ENCODE peak calls at places on chromosome 15, in ten cellular contexts. One of them, this sample, is unnamed.

GRCh38 chr15:74382004-74382816 is 14.8 kb upstream of the CYP11A1 start:
- DNase-seq in M059J: peak
- DNase-seq in stimulated activated CD4-positive, alpha-beta T cell treated with anti-CD3 and anti-CD28 coated beads, Interleukin-1b, Interleukin-23, amount 100 ng/mL, for 4 hours: peak
- DNase-seq in skeletal muscle cell: no peak
- DNase-seq in PC-3: peak
- DNase-seq in DMS 273 treated with DMSO at 0.1 percent for 48 hours: no peak
- DNase-seq in NCI-H1694 treated with DMSO at 0.1 percent for 48 hours: peak
- DNase-seq in NAMALWA: peak
- DNase-seq in uterus: peak
- DNase-seq in cardiac muscle cell: peak
- DNase-seq in this sample: peak

GRCh38 chr15:32870240-32871033 is 152.6 kb downstream of the GREM1 start:
- DNase-seq in M059J: peak
- DNase-seq in stimulated activated CD4-positive, alpha-beta T cell treated with anti-CD3 and anti-CD28 coated beads, Interleukin-1b, Interleukin-23, amount 100 ng/mL, for 4 hours: no peak
- DNase-seq in skeletal muscle cell: peak
- DNase-seq in PC-3: peak
- DNase-seq in DMS 273 treated with DMSO at 0.1 percent for 48 hours: no peak
- DNase-seq in NCI-H1694 treated with DMSO at 0.1 percent for 48 hours: no peak
- DNase-seq in NAMALWA: no peak
- DNase-seq in uterus: no peak
- DNase-seq in cardiac muscle cell: peak
- DNase-seq in this sample: peak

GRCh38 chr15:74826372-74826819 is at the start of gene CPLX3:
- DNase-seq in M059J: no peak
- DNase-seq in stimulated activated CD4-positive, alpha-beta T cell treated with anti-CD3 and anti-CD28 coated beads, Interleukin-1b, Interleukin-23, amount 100 ng/mL, for 4 hours: no peak
- DNase-seq in skeletal muscle cell: no peak
- DNase-seq in PC-3: no peak
- DNase-seq in DMS 273 treated with DMSO at 0.1 percent for 48 hours: no peak
- DNase-seq in NCI-H1694 treated with DMSO at 0.1 percent for 48 hours: no peak
- DNase-seq in NAMALWA: no peak
- DNase-seq in uterus: peak
- DNase-seq in cardiac muscle cell: peak
- DNase-seq in this sample: peak

GRCh38 chr15:89121414-89121813 is 33.2 kb downstream of the ABHD2 start:
- DNase-seq in M059J: no peak
- DNase-seq in stimulated activated CD4-positive, alpha-beta T cell treated with anti-CD3 and anti-CD28 coated beads, Interleukin-1b, Interleukin-23, amount 100 ng/mL, for 4 hours: no peak
- DNase-seq in skeletal muscle cell: no peak
- DNase-seq in PC-3: peak
- DNase-seq in DMS 273 treated with DMSO at 0.1 percent for 48 hours: no peak
- DNase-seq in NCI-H1694 treated with DMSO at 0.1 percent for 48 hours: no peak
- DNase-seq in NAMALWA: no peak
- DNase-seq in uterus: no peak
- DNase-seq in cardiac muscle cell: no peak
- DNase-seq in this sample: no peak

GRCh38 chr15:69540622-69541021 is 88.0 kb downstream of the RPLP1 start:
- DNase-seq in M059J: no peak
- DNase-seq in stimulated activated CD4-positive, alpha-beta T cell treated with anti-CD3 and anti-CD28 coated beads, Interleukin-1b, Interleukin-23, amount 100 ng/mL, for 4 hours: no peak
- DNase-seq in skeletal muscle cell: peak
- DNase-seq in PC-3: no peak
- DNase-seq in DMS 273 treated with DMSO at 0.1 percent for 48 hours: peak
- DNase-seq in NCI-H1694 treated with DMSO at 0.1 percent for 48 hours: peak
- DNase-seq in NAMALWA: no peak
- DNase-seq in uterus: no peak
- DNase-seq in cardiac muscle cell: no peak
- DNase-seq in this sample: no peak

GRCh38 chr15:86865920-86866319 is 786.2 kb downstream of the AGBL1 start:
- DNase-seq in M059J: no peak
- DNase-seq in stimulated activated CD4-positive, alpha-beta T cell treated with anti-CD3 and anti-CD28 coated beads, Interleukin-1b, Interleukin-23, amount 100 ng/mL, for 4 hours: no peak
- DNase-seq in skeletal muscle cell: no peak
- DNase-seq in PC-3: peak
- DNase-seq in DMS 273 treated with DMSO at 0.1 percent for 48 hours: no peak
- DNase-seq in NCI-H1694 treated with DMSO at 0.1 percent for 48 hours: no peak
- DNase-seq in NAMALWA: no peak
- DNase-seq in uterus: no peak
- DNase-seq in cardiac muscle cell: no peak
- DNase-seq in this sample: no peak

GRCh38 chr15:80780416-80781221 is 1.4 kb downstream of the CEMIP start:
- DNase-seq in M059J: peak
- DNase-seq in stimulated activated CD4-positive, alpha-beta T cell treated with anti-CD3 and anti-CD28 coated beads, Interleukin-1b, Interleukin-23, amount 100 ng/mL, for 4 hours: no peak
- DNase-seq in skeletal muscle cell: no peak
- DNase-seq in PC-3: peak
- DNase-seq in DMS 273 treated with DMSO at 0.1 percent for 48 hours: no peak
- DNase-seq in NCI-H1694 treated with DMSO at 0.1 percent for 48 hours: no peak
- DNase-seq in NAMALWA: no peak
- DNase-seq in uterus: peak
- DNase-seq in cardiac muscle cell: peak
- DNase-seq in this sample: no peak

GRCh38 chr15:44584162-44584749 is 47.3 kb downstream of the EIF3J start:
- DNase-seq in M059J: peak
- DNase-seq in stimulated activated CD4-positive, alpha-beta T cell treated with anti-CD3 and anti-CD28 coated beads, Interleukin-1b, Interleukin-23, amount 100 ng/mL, for 4 hours: peak
- DNase-seq in skeletal muscle cell: no peak
- DNase-seq in PC-3: peak
- DNase-seq in DMS 273 treated with DMSO at 0.1 percent for 48 hours: no peak
- DNase-seq in NCI-H1694 treated with DMSO at 0.1 percent for 48 hours: peak
- DNase-seq in NAMALWA: peak
- DNase-seq in uterus: no peak
- DNase-seq in cardiac muscle cell: peak
- DNase-seq in this sample: peak

GRCh38 chr15:69794643-69795461 is 302.9 kb downstream of the TLE3 start:
- DNase-seq in M059J: peak
- DNase-seq in stimulated activated CD4-positive, alpha-beta T cell treated with anti-CD3 and anti-CD28 coated beads, Interleukin-1b, Interleukin-23, amount 100 ng/mL, for 4 hours: no peak
- DNase-seq in skeletal muscle cell: no peak
- DNase-seq in PC-3: peak
- DNase-seq in DMS 273 treated with DMSO at 0.1 percent for 48 hours: no peak
- DNase-seq in NCI-H1694 treated with DMSO at 0.1 percent for 48 hours: no peak
- DNase-seq in NAMALWA: no peak
- DNase-seq in uterus: peak
- DNase-seq in cardiac muscle cell: peak
- DNase-seq in this sample: no peak

GRCh38 chr15:45021331-45021730 is 1.7 kb upstream of the SORD start:
- DNase-seq in M059J: peak
- DNase-seq in stimulated activated CD4-positive, alpha-beta T cell treated with anti-CD3 and anti-CD28 coated beads, Interleukin-1b, Interleukin-23, amount 100 ng/mL, for 4 hours: no peak
- DNase-seq in skeletal muscle cell: no peak
- DNase-seq in PC-3: no peak
- DNase-seq in DMS 273 treated with DMSO at 0.1 percent for 48 hours: no peak
- DNase-seq in NCI-H1694 treated with DMSO at 0.1 percent for 48 hours: no peak
- DNase-seq in NAMALWA: no peak
- DNase-seq in uterus: no peak
- DNase-seq in cardiac muscle cell: no peak
- DNase-seq in this sample: no peak

GRCh38 chr15:99210334-99210733 is 39.0 kb downstream of the TTC23 start:
- DNase-seq in M059J: no peak
- DNase-seq in stimulated activated CD4-positive, alpha-beta T cell treated with anti-CD3 and anti-CD28 coated beads, Interleukin-1b, Interleukin-23, amount 100 ng/mL, for 4 hours: no peak
- DNase-seq in skeletal muscle cell: no peak
- DNase-seq in PC-3: no peak
- DNase-seq in DMS 273 treated with DMSO at 0.1 percent for 48 hours: no peak
- DNase-seq in NCI-H1694 treated with DMSO at 0.1 percent for 48 hours: no peak
- DNase-seq in NAMALWA: no peak
- DNase-seq in uterus: no peak
- DNase-seq in cardiac muscle cell: no peak
- DNase-seq in this sample: no peak

GRCh38 chr15:61974759-61975158 is 85.5 kb downstream of the VPS13C start:
- DNase-seq in M059J: peak
- DNase-seq in stimulated activated CD4-positive, alpha-beta T cell treated with anti-CD3 and anti-CD28 coated beads, Interleukin-1b, Interleukin-23, amount 100 ng/mL, for 4 hours: no peak
- DNase-seq in skeletal muscle cell: no peak
- DNase-seq in PC-3: peak
- DNase-seq in DMS 273 treated with DMSO at 0.1 percent for 48 hours: no peak
- DNase-seq in NCI-H1694 treated with DMSO at 0.1 percent for 48 hours: peak
- DNase-seq in NAMALWA: no peak
- DNase-seq in uterus: no peak
- DNase-seq in cardiac muscle cell: no peak
- DNase-seq in this sample: no peak

GRCh38 chr15:98139337-98139736 is 178.8 kb downstream of the ARRDC4 start:
- DNase-seq in M059J: no peak
- DNase-seq in stimulated activated CD4-positive, alpha-beta T cell treated with anti-CD3 and anti-CD28 coated beads, Interleukin-1b, Interleukin-23, amount 100 ng/mL, for 4 hours: no peak
- DNase-seq in skeletal muscle cell: no peak
- DNase-seq in PC-3: no peak
- DNase-seq in DMS 273 treated with DMSO at 0.1 percent for 48 hours: no peak
- DNase-seq in NCI-H1694 treated with DMSO at 0.1 percent for 48 hours: no peak
- DNase-seq in NAMALWA: no peak
- DNase-seq in uterus: no peak
- DNase-seq in cardiac muscle cell: no peak
- DNase-seq in this sample: no peak

GRCh38 chr15:55965091-55965490 is 28.3 kb downstream of the NEDD4 start:
- DNase-seq in M059J: peak
- DNase-seq in stimulated activated CD4-positive, alpha-beta T cell treated with anti-CD3 and anti-CD28 coated beads, Interleukin-1b, Interleukin-23, amount 100 ng/mL, for 4 hours: no peak
- DNase-seq in skeletal muscle cell: no peak
- DNase-seq in PC-3: peak
- DNase-seq in DMS 273 treated with DMSO at 0.1 percent for 48 hours: no peak
- DNase-seq in NCI-H1694 treated with DMSO at 0.1 percent for 48 hours: no peak
- DNase-seq in NAMALWA: no peak
- DNase-seq in uterus: no peak
- DNase-seq in cardiac muscle cell: no peak
- DNase-seq in this sample: no peak

GRCh38 chr15:95522533-95522932 is 808.0 kb upstream of the NR2F2 start:
- DNase-seq in M059J: no peak
- DNase-seq in stimulated activated CD4-positive, alpha-beta T cell treated with anti-CD3 and anti-CD28 coated beads, Interleukin-1b, Interleukin-23, amount 100 ng/mL, for 4 hours: no peak
- DNase-seq in skeletal muscle cell: no peak
- DNase-seq in PC-3: peak
- DNase-seq in DMS 273 treated with DMSO at 0.1 percent for 48 hours: no peak
- DNase-seq in NCI-H1694 treated with DMSO at 0.1 percent for 48 hours: no peak
- DNase-seq in NAMALWA: no peak
- DNase-seq in uterus: no peak
- DNase-seq in cardiac muscle cell: peak
- DNase-seq in this sample: no peak

GRCh38 chr15:71049706-71050422 is 65.4 kb upstream of the THSD4 start:
- DNase-seq in M059J: no peak
- DNase-seq in stimulated activated CD4-positive, alpha-beta T cell treated with anti-CD3 and anti-CD28 coated beads, Interleukin-1b, Interleukin-23, amount 100 ng/mL, for 4 hours: no peak
- DNase-seq in skeletal muscle cell: no peak
- DNase-seq in PC-3: peak
- DNase-seq in DMS 273 treated with DMSO at 0.1 percent for 48 hours: no peak
- DNase-seq in NCI-H1694 treated with DMSO at 0.1 percent for 48 hours: no peak
- DNase-seq in NAMALWA: no peak
- DNase-seq in uterus: no peak
- DNase-seq in cardiac muscle cell: peak
- DNase-seq in this sample: no peak

GRCh38 chr15:72873379-72874233 is 90.0 kb upstream of the ADPGK start:
- DNase-seq in M059J: no peak
- DNase-seq in stimulated activated CD4-positive, alpha-beta T cell treated with anti-CD3 and anti-CD28 coated beads, Interleukin-1b, Interleukin-23, amount 100 ng/mL, for 4 hours: no peak
- DNase-seq in skeletal muscle cell: no peak
- DNase-seq in PC-3: no peak
- DNase-seq in DMS 273 treated with DMSO at 0.1 percent for 48 hours: peak
- DNase-seq in NCI-H1694 treated with DMSO at 0.1 percent for 48 hours: no peak
- DNase-seq in NAMALWA: no peak
- DNase-seq in uterus: no peak
- DNase-seq in cardiac muscle cell: no peak
- DNase-seq in this sample: no peak

GRCh38 chr15:56775632-56776031 is 42.3 kb upstream of the ZNF280D start:
- DNase-seq in M059J: no peak
- DNase-seq in stimulated activated CD4-positive, alpha-beta T cell treated with anti-CD3 and anti-CD28 coated beads, Interleukin-1b, Interleukin-23, amount 100 ng/mL, for 4 hours: no peak
- DNase-seq in skeletal muscle cell: no peak
- DNase-seq in PC-3: peak
- DNase-seq in DMS 273 treated with DMSO at 0.1 percent for 48 hours: no peak
- DNase-seq in NCI-H1694 treated with DMSO at 0.1 percent for 48 hours: no peak
- DNase-seq in NAMALWA: no peak
- DNase-seq in uterus: no peak
- DNase-seq in cardiac muscle cell: no peak
- DNase-seq in this sample: no peak

GRCh38 chr15:43292375-43293078 is 25.8 kb upstream of the TGM5 start:
- DNase-seq in M059J: no peak
- DNase-seq in stimulated activated CD4-positive, alpha-beta T cell treated with anti-CD3 and anti-CD28 coated beads, Interleukin-1b, Interleukin-23, amount 100 ng/mL, for 4 hours: no peak
- DNase-seq in skeletal muscle cell: no peak
- DNase-seq in PC-3: no peak
- DNase-seq in DMS 273 treated with DMSO at 0.1 percent for 48 hours: no peak
- DNase-seq in NCI-H1694 treated with DMSO at 0.1 percent for 48 hours: no peak
- DNase-seq in NAMALWA: no peak
- DNase-seq in uterus: no peak
- DNase-seq in cardiac muscle cell: no peak
- DNase-seq in this sample: no peak

GRCh38 chr15:81189583-81190283 is 6.9 kb upstream of the IL16 start:
- DNase-seq in M059J: peak
- DNase-seq in stimulated activated CD4-positive, alpha-beta T cell treated with anti-CD3 and anti-CD28 coated beads, Interleukin-1b, Interleukin-23, amount 100 ng/mL, for 4 hours: no peak
- DNase-seq in skeletal muscle cell: peak
- DNase-seq in PC-3: no peak
- DNase-seq in DMS 273 treated with DMSO at 0.1 percent for 48 hours: no peak
- DNase-seq in NCI-H1694 treated with DMSO at 0.1 percent for 48 hours: no peak
- DNase-seq in NAMALWA: no peak
- DNase-seq in uterus: peak
- DNase-seq in cardiac muscle cell: peak
- DNase-seq in this sample: no peak

GRCh38 chr15:98815207-98815606 is 166.9 kb downstream of the IGF1R start:
- DNase-seq in M059J: no peak
- DNase-seq in stimulated activated CD4-positive, alpha-beta T cell treated with anti-CD3 and anti-CD28 coated beads, Interleukin-1b, Interleukin-23, amount 100 ng/mL, for 4 hours: no peak
- DNase-seq in skeletal muscle cell: no peak
- DNase-seq in PC-3: no peak
- DNase-seq in DMS 273 treated with DMSO at 0.1 percent for 48 hours: no peak
- DNase-seq in NCI-H1694 treated with DMSO at 0.1 percent for 48 hours: no peak
- DNase-seq in NAMALWA: no peak
- DNase-seq in uterus: no peak
- DNase-seq in cardiac muscle cell: no peak
- DNase-seq in this sample: no peak

GRCh38 chr15:63763476-63764123 is 70.1 kb downstream of the HERC1 start:
- DNase-seq in M059J: peak
- DNase-seq in stimulated activated CD4-positive, alpha-beta T cell treated with anti-CD3 and anti-CD28 coated beads, Interleukin-1b, Interleukin-23, amount 100 ng/mL, for 4 hours: no peak
- DNase-seq in skeletal muscle cell: peak
- DNase-seq in PC-3: peak
- DNase-seq in DMS 273 treated with DMSO at 0.1 percent for 48 hours: no peak
- DNase-seq in NCI-H1694 treated with DMSO at 0.1 percent for 48 hours: no peak
- DNase-seq in NAMALWA: no peak
- DNase-seq in uterus: no peak
- DNase-seq in cardiac muscle cell: no peak
- DNase-seq in this sample: no peak

This sample was measured in activated T-helper 9 cell treated with anti-CD3 and anti-CD28 coated beads, Interleukin-2, amount 50 U/mL, for 16 hours.